ENCODE peak calls at places on chromosomes 11 and 22, in six cellular contexts. C, A, I, V, T and F are unnamed samples.

GRCh38 chr11:65311197-65311631 is 3.5 kb upstream of the CDC42EP2 start:
- DNase-seq in T (no peak), A (no peak), C (no peak), I (no peak), V (peak; percentile 31), F (no peak)

GRCh38 chr11:34126959-34127848 is 21.8 kb downstream of the NAT10 start:
- DNase-seq in C (no peak), V (no peak), T (no peak), A (peak; percentile 73), I (no peak), F (no peak)

GRCh38 chr11:65569973-65570918 is at the start of gene ZNRD2:
- DNase-seq in C (peak; percentile 96), A (peak; percentile 99), T (peak; percentile 99), I (peak; percentile 99), V (peak; percentile 99), F (peak; percentile 98)

GRCh38 chr22:33873186-33873585 is 47.1 kb downstream of the LARGE1 start:
- DNase-seq in T (no peak), C (no peak), V (no peak), I (no peak), A (no peak), F (no peak)

GRCh38 chr11:62120466-62120865 is 3.3 kb upstream of the INCENP start:
- DNase-seq in T (no peak), I (no peak), A (no peak), C (no peak), V (no peak), F (no peak)

GRCh38 chr22:44200451-44200850 is 19.7 kb downstream of the PARVG start:
- DNase-seq in T (no peak), A (no peak), C (no peak), V (no peak), I (no peak), F (no peak)

GRCh38 chr11:67278939-67279588 is 10.0 kb upstream of the ANKRD13D start:
- DNase-seq in A (no peak), V (no peak), T (no peak), C (no peak), I (no peak), F (no peak)

GRCh38 chr11:10076458-10077141 is 217.4 kb downstream of the SBF2 start:
- DNase-seq in T (peak; percentile 77), A (peak; percentile 63), V (peak; percentile 81), I (no peak), C (peak; percentile 23), F (no peak)

GRCh38 chr22:38066381-38067027 is 9.3 kb downstream of the PICK1 start:
- DNase-seq in V (no peak), I (no peak), A (no peak), C (no peak), T (no peak), F (no peak)

GRCh38 chr22:37244922-37245722 is 1.1 kb upstream of the RAC2 start:
- DNase-seq in I (no peak), C (no peak), A (no peak), T (no peak), V (no peak), F (no peak)

GRCh38 chr11:2940930-2941821 is 12.0 kb upstream of the PHLDA2 start:
- DNase-seq in A (no peak), V (no peak), T (no peak), I (no peak), C (no peak), F (no peak)

GRCh38 chr11:76783294-76783900 is at the start of gene TSKU:
- DNase-seq in T (peak; percentile 81), V (peak; percentile 90), C (no peak), I (no peak), A (no peak), F (peak; percentile 76)

GRCh38 chr11:65316311-65316978 is 1.8 kb downstream of the CDC42EP2 start:
- DNase-seq in I (peak; percentile 94), A (peak; percentile 97), C (no peak), T (no peak), V (peak; percentile 37), F (no peak)

GRCh38 chr11:1468473-1469066 is 18.0 kb downstream of the MOB2 start:
- DNase-seq in V (no peak), T (no peak), I (no peak), A (no peak), C (no peak), F (no peak)

GRCh38 chr11:109728056-109728455 is 306.1 kb downstream of the C11orf87 start:
- DNase-seq in A (no peak), T (no peak), I (peak; percentile 49), V (no peak), C (no peak), F (no peak)

GRCh38 chr22:36009085-36009484 is 19.5 kb downstream of the RBFOX2 start:
- DNase-seq in A (peak; percentile 63), T (no peak), C (no peak), I (peak; percentile 89), V (no peak), F (no peak)

GRCh38 chr22:24101966-24102365 is 79.3 kb upstream of the SUSD2 start:
- DNase-seq in A (no peak), V (peak; percentile 13), T (no peak), C (no peak), I (no peak), F (no peak)

GRCh38 chr22:31504282-31504681 is 7.9 kb downstream of the SFI1 start:
- DNase-seq in V (peak; percentile 34), A (peak; percentile 65), C (no peak), I (peak; percentile 36), T (no peak), F (no peak)

GRCh38 chr22:27251563-27251962 is 550.0 kb downstream of the MN1 start:
- DNase-seq in C (no peak), T (no peak), I (no peak), A (no peak), V (no peak), F (no peak)

GRCh38 chr11:120208012-120208441 is 2.8 kb upstream of the OAF start:
- DNase-seq in V (no peak), T (no peak), A (no peak), I (peak; percentile 46), C (no peak), F (no peak)
- H3K4me1 ChIP-seq in V (peaks cover 7% of the 10 kb centered on the region), T (no peaks in the 10 kb centered on the region), A (peaks cover 14% of the 10 kb centered on the region), I (peaks cover 29% of the 10 kb centered on the region), C (peaks cover 12% of the 10 kb centered on the region), F (peaks cover 13% of the 10 kb centered on the region)

DNA sequence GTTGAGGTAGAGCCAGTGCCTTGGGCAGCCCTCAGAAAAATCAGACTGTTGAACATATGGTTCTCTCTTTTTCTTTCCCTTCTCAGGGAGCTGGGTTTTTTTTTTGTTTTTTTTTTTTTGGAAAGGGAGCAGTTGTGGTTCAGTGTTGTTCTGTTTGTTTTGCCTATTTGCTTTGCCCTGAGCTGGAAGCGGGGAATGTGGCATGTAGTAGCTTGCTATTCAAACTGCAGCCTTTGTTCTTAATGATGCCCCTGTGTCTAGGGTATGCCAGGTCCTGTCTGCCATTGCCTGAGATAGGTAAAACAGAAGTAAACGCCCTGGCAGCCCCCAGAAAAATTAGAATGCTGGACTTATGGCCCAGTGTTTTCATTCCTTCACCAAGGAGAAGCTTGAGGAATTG is 3.6 kb upstream of the MS4A2 start:
- DNase-seq in T (no peak), I (no peak), V (no peak), A (no peak), C (no peak), F (no peak)
- H3K18ac ChIP-seq in T (no peak overlapping the region), I (no peak overlapping the region), V (no peak overlapping the region), A (no peak overlapping the region), C (no peak overlapping the region), F (no peak overlapping the region)

GRCh38 chr22:40180403-40180802 is 2.7 kb downstream of the TNRC6B start:
- DNase-seq in C (no peak), I (no peak), V (no peak), A (no peak), T (no peak), F (no peak)

GRCh38 chr22:40181323-40181722 is 3.6 kb downstream of the TNRC6B start:
- DNase-seq in V (no peak), I (peak; percentile 10), T (no peak), C (no peak), A (no peak), F (no peak)

GRCh38 chr22:40177738-40178416 is at the start of gene TNRC6B:
- DNase-seq in A (peak; percentile 98), I (peak; percentile 99), V (peak; percentile 100), C (peak; percentile 75), T (peak; percentile 86), F (peak; percentile 89)

GRCh38 chr22:40178417-40179409 is 988 bp downstream of the TNRC6B start:
- DNase-seq in T (peak; percentile 37), I (peak; percentile 81), A (peak; percentile 57), V (peak; percentile 94), C (no peak), F (peak; percentile 62)

GRCh38 chr22:40179535-40179934 is 1.8 kb downstream of the TNRC6B start:
- DNase-seq in I (no peak), C (no peak), A (no peak), T (no peak), V (peak; percentile 41), F (no peak)
- H3K4me1 ChIP-seq in I (peaks cover 13% of the 10 kb centered on the region), C (peaks cover 21% of the 10 kb centered on the region), A (peaks cover 11% of the 10 kb centered on the region), T (peaks cover 13% of the 10 kb centered on the region), V (peaks cover 7% of the 10 kb centered on the region), F (peaks cover 31% of the 10 kb centered on the region)

GRCh38 chr22:42974223-42974622 is 40.7 kb downstream of the PACSIN2 start:
- DNase-seq in V (no peak), A (no peak), T (no peak), C (no peak), I (no peak), F (no peak)

GRCh38 chr22:42976534-42976933 is 38.4 kb downstream of the PACSIN2 start:
- DNase-seq in A (no peak), V (no peak), C (no peak), I (no peak), T (no peak), F (no peak)

GRCh38 chr22:42976131-42976530 is 38.8 kb downstream of the PACSIN2 start:
- DNase-seq in T (no peak), I (no peak), V (peak; percentile 87), A (no peak), C (no peak), F (no peak)

GRCh38 chr22:42972592-42973535 is 42.1 kb downstream of the PACSIN2 start:
- DNase-seq in I (peak; percentile 21), C (no peak), A (no peak), V (no peak), T (no peak), F (no peak)

DNA sequence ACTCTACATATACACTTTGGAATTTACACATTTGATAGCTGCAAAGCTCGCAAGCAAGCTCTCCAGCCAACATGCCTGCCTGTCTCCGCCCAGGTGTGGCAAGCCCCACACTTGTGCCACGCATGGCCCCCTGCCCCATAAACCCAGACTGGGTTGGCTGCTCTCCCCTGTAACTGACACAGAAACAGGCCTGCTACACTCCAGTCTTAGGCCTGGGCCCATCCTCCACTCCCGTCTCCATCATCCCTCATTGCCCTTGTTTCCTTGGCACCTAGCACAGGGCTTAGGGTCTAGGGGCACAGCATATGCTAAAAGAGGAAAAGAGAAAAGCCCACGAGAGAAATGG is 41.4 kb downstream of the PACSIN2 start:
- DNase-seq in T (no peak), A (no peak), I (no peak), C (no peak), V (no peak), F (no peak)
- H3K18ac ChIP-seq in T (no peak overlapping the region), A (no peak overlapping the region), I (no peak overlapping the region), C (no peak overlapping the region), V (no peak overlapping the region), F (no peak overlapping the region)